ENCODE peak calls at places on chromosome 9, in ten cellular contexts. One of them, this sample, is unnamed.

GRCh38 chr9:70117835-70118319 is 74.2 kb downstream of the MAMDC2 start:
- DNase-seq in NCI-H1092: no peak
- DNase-seq in NCI-H1105 treated with DMSO at 0.1 percent for 48 hours: no peak
- DNase-seq in HuH-7.5: peak
- DNase-seq in T-helper 1 cell: no peak
- DNase-seq in GM19239: no peak
- DNase-seq in epithelial cell of prostate: no peak
- DNase-seq in mammary epithelial cell: peak
- DNase-seq in cerebellar nuclear complex: no peak
- DNase-seq in left ventricle myocardium inferior: no peak
- DNase-seq in this sample: no peak

GRCh38 chr9:15317836-15318235 is 10.8 kb upstream of the TTC39B start:
- DNase-seq in NCI-H1092: no peak
- DNase-seq in HuH-7.5: no peak
- DNase-seq in NCI-H1105 treated with DMSO at 0.1 percent for 48 hours: no peak
- DNase-seq in T-helper 1 cell: no peak
- DNase-seq in GM19239: no peak
- DNase-seq in mammary epithelial cell: no peak
- DNase-seq in epithelial cell of prostate: no peak
- DNase-seq in left ventricle myocardium inferior: no peak
- DNase-seq in cerebellar nuclear complex: no peak
- DNase-seq in this sample: no peak

GRCh38 chr9:124735121-124735520 is 36.0 kb downstream of the NR6A1 start:
- DNase-seq in NCI-H1092: no peak
- DNase-seq in T-helper 1 cell: no peak
- DNase-seq in HuH-7.5: no peak
- DNase-seq in epithelial cell of prostate: no peak
- DNase-seq in GM19239: no peak
- DNase-seq in mammary epithelial cell: peak
- DNase-seq in left ventricle myocardium inferior: no peak
- DNase-seq in cerebellar nuclear complex: no peak
- DNase-seq in NCI-H1105 treated with DMSO at 0.1 percent for 48 hours: no peak
- DNase-seq in this sample: no peak

GRCh38 chr9:34374905-34375552 is 1.7 kb downstream of the MYORG start:
- DNase-seq in epithelial cell of prostate: no peak
- DNase-seq in T-helper 1 cell: no peak
- DNase-seq in left ventricle myocardium inferior: no peak
- DNase-seq in NCI-H1105 treated with DMSO at 0.1 percent for 48 hours: no peak
- DNase-seq in NCI-H1092: no peak
- DNase-seq in mammary epithelial cell: peak
- DNase-seq in HuH-7.5: peak
- DNase-seq in cerebellar nuclear complex: no peak
- DNase-seq in GM19239: no peak
- DNase-seq in this sample: no peak

GRCh38 chr9:73081979-73082657 is 69.5 kb upstream of the ANXA1 start:
- DNase-seq in GM19239: peak
- DNase-seq in epithelial cell of prostate: no peak
- DNase-seq in NCI-H1105 treated with DMSO at 0.1 percent for 48 hours: peak
- DNase-seq in T-helper 1 cell: no peak
- DNase-seq in NCI-H1092: peak
- DNase-seq in left ventricle myocardium inferior: no peak
- DNase-seq in HuH-7.5: peak
- DNase-seq in cerebellar nuclear complex: no peak
- DNase-seq in mammary epithelial cell: peak
- DNase-seq in this sample: no peak

GRCh38 chr9:130137081-130137869 is 34.9 kb upstream of the NCS1 start:
- DNase-seq in GM19239: no peak
- DNase-seq in NCI-H1092: no peak
- DNase-seq in HuH-7.5: no peak
- DNase-seq in cerebellar nuclear complex: no peak
- DNase-seq in mammary epithelial cell: no peak
- DNase-seq in NCI-H1105 treated with DMSO at 0.1 percent for 48 hours: no peak
- DNase-seq in epithelial cell of prostate: no peak
- DNase-seq in T-helper 1 cell: no peak
- DNase-seq in left ventricle myocardium inferior: no peak
- DNase-seq in this sample: no peak

GRCh38 chr9:128429505-128430086 is 8.9 kb downstream of the CERCAM start:
- DNase-seq in NCI-H1105 treated with DMSO at 0.1 percent for 48 hours: no peak
- DNase-seq in cerebellar nuclear complex: peak
- DNase-seq in GM19239: no peak
- DNase-seq in left ventricle myocardium inferior: no peak
- DNase-seq in epithelial cell of prostate: no peak
- DNase-seq in mammary epithelial cell: no peak
- DNase-seq in HuH-7.5: no peak
- DNase-seq in NCI-H1092: no peak
- DNase-seq in T-helper 1 cell: no peak
- DNase-seq in this sample: no peak

GRCh38 chr9:136352682-136353081 is 10.9 kb downstream of the DNLZ start:
- DNase-seq in epithelial cell of prostate: no peak
- DNase-seq in left ventricle myocardium inferior: no peak
- DNase-seq in HuH-7.5: no peak
- DNase-seq in GM19239: no peak
- DNase-seq in T-helper 1 cell: no peak
- DNase-seq in cerebellar nuclear complex: no peak
- DNase-seq in NCI-H1105 treated with DMSO at 0.1 percent for 48 hours: no peak
- DNase-seq in mammary epithelial cell: no peak
- DNase-seq in NCI-H1092: no peak
- DNase-seq in this sample: no peak

GRCh38 chr9:2119490-2120046 is 104.4 kb downstream of the SMARCA2 start:
- DNase-seq in left ventricle myocardium inferior: no peak
- DNase-seq in T-helper 1 cell: no peak
- DNase-seq in HuH-7.5: no peak
- DNase-seq in GM19239: no peak
- DNase-seq in NCI-H1105 treated with DMSO at 0.1 percent for 48 hours: no peak
- DNase-seq in epithelial cell of prostate: no peak
- DNase-seq in NCI-H1092: no peak
- DNase-seq in mammary epithelial cell: no peak
- DNase-seq in cerebellar nuclear complex: no peak
- DNase-seq in this sample: no peak

GRCh38 chr9:111798786-111799185 is 4.0 kb upstream of the SHOC1 start:
- DNase-seq in left ventricle myocardium inferior: no peak
- DNase-seq in HuH-7.5: no peak
- DNase-seq in epithelial cell of prostate: no peak
- DNase-seq in cerebellar nuclear complex: no peak
- DNase-seq in mammary epithelial cell: peak
- DNase-seq in NCI-H1092: no peak
- DNase-seq in NCI-H1105 treated with DMSO at 0.1 percent for 48 hours: no peak
- DNase-seq in T-helper 1 cell: no peak
- DNase-seq in GM19239: no peak
- DNase-seq in this sample: no peak

GRCh38 chr9:89507626-89508025 is 9.7 kb upstream of the SEMA4D start:
- DNase-seq in GM19239: no peak
- DNase-seq in NCI-H1105 treated with DMSO at 0.1 percent for 48 hours: no peak
- DNase-seq in epithelial cell of prostate: no peak
- DNase-seq in mammary epithelial cell: no peak
- DNase-seq in cerebellar nuclear complex: no peak
- DNase-seq in NCI-H1092: no peak
- DNase-seq in left ventricle myocardium inferior: no peak
- DNase-seq in HuH-7.5: no peak
- DNase-seq in T-helper 1 cell: no peak
- DNase-seq in this sample: no peak

GRCh38 chr9:20537269-20537668 is 85.0 kb downstream of the MLLT3 start:
- DNase-seq in NCI-H1092: no peak
- DNase-seq in epithelial cell of prostate: no peak
- DNase-seq in T-helper 1 cell: no peak
- DNase-seq in mammary epithelial cell: no peak
- DNase-seq in cerebellar nuclear complex: no peak
- DNase-seq in HuH-7.5: no peak
- DNase-seq in NCI-H1105 treated with DMSO at 0.1 percent for 48 hours: no peak
- DNase-seq in left ventricle myocardium inferior: no peak
- DNase-seq in GM19239: no peak
- DNase-seq in this sample: no peak

GRCh38 chr9:5509573-5509972 is 758 bp upstream of the PDCD1LG2 start:
- DNase-seq in HuH-7.5: no peak
- DNase-seq in NCI-H1105 treated with DMSO at 0.1 percent for 48 hours: no peak
- DNase-seq in GM19239: no peak
- DNase-seq in epithelial cell of prostate: no peak
- DNase-seq in T-helper 1 cell: no peak
- DNase-seq in NCI-H1092: no peak
- DNase-seq in left ventricle myocardium inferior: no peak
- DNase-seq in mammary epithelial cell: peak
- DNase-seq in cerebellar nuclear complex: no peak
- DNase-seq in this sample: peak

GRCh38 chr9:89187541-89187940 is 8.9 kb upstream of the SHC3 start:
- DNase-seq in mammary epithelial cell: no peak
- DNase-seq in epithelial cell of prostate: no peak
- DNase-seq in HuH-7.5: no peak
- DNase-seq in left ventricle myocardium inferior: no peak
- DNase-seq in T-helper 1 cell: no peak
- DNase-seq in GM19239: no peak
- DNase-seq in NCI-H1105 treated with DMSO at 0.1 percent for 48 hours: no peak
- DNase-seq in cerebellar nuclear complex: no peak
- DNase-seq in NCI-H1092: no peak
- DNase-seq in this sample: no peak

GRCh38 chr9:87748895-87749294 is 23.0 kb downstream of the CTSL start:
- DNase-seq in GM19239: no peak
- DNase-seq in NCI-H1105 treated with DMSO at 0.1 percent for 48 hours: no peak
- DNase-seq in NCI-H1092: no peak
- DNase-seq in cerebellar nuclear complex: no peak
- DNase-seq in HuH-7.5: no peak
- DNase-seq in left ventricle myocardium inferior: no peak
- DNase-seq in T-helper 1 cell: no peak
- DNase-seq in epithelial cell of prostate: no peak
- DNase-seq in mammary epithelial cell: no peak
- DNase-seq in this sample: no peak

GRCh38 chr9:109498195-109499060 is at the start of gene PTPN3:
- DNase-seq in NCI-H1105 treated with DMSO at 0.1 percent for 48 hours: peak
- DNase-seq in GM19239: no peak
- DNase-seq in epithelial cell of prostate: no peak
- DNase-seq in mammary epithelial cell: peak
- DNase-seq in left ventricle myocardium inferior: no peak
- DNase-seq in cerebellar nuclear complex: no peak
- DNase-seq in T-helper 1 cell: no peak
- DNase-seq in NCI-H1092: no peak
- DNase-seq in HuH-7.5: peak
- DNase-seq in this sample: no peak

GRCh38 chr9:99023831-99024230 is 80.1 kb downstream of the COL15A1 start:
- DNase-seq in left ventricle myocardium inferior: peak
- DNase-seq in epithelial cell of prostate: no peak
- DNase-seq in mammary epithelial cell: no peak
- DNase-seq in HuH-7.5: no peak
- DNase-seq in NCI-H1092: peak
- DNase-seq in cerebellar nuclear complex: no peak
- DNase-seq in T-helper 1 cell: no peak
- DNase-seq in GM19239: no peak
- DNase-seq in NCI-H1105 treated with DMSO at 0.1 percent for 48 hours: peak
- DNase-seq in this sample: no peak

GRCh38 chr9:117546894-117547293 is 132.0 kb upstream of the ASTN2 start:
- DNase-seq in NCI-H1092: no peak
- DNase-seq in left ventricle myocardium inferior: no peak
- DNase-seq in mammary epithelial cell: peak
- DNase-seq in epithelial cell of prostate: no peak
- DNase-seq in HuH-7.5: no peak
- DNase-seq in GM19239: peak
- DNase-seq in cerebellar nuclear complex: no peak
- DNase-seq in NCI-H1105 treated with DMSO at 0.1 percent for 48 hours: no peak
- DNase-seq in T-helper 1 cell: no peak
- DNase-seq in this sample: no peak

GRCh38 chr9:126148523-126148870 is 178.1 kb upstream of the MVB12B start:
- DNase-seq in HuH-7.5: no peak
- DNase-seq in left ventricle myocardium inferior: no peak
- DNase-seq in T-helper 1 cell: no peak
- DNase-seq in epithelial cell of prostate: no peak
- DNase-seq in NCI-H1092: no peak
- DNase-seq in NCI-H1105 treated with DMSO at 0.1 percent for 48 hours: no peak
- DNase-seq in GM19239: no peak
- DNase-seq in cerebellar nuclear complex: no peak
- DNase-seq in mammary epithelial cell: no peak
- DNase-seq in this sample: no peak

GRCh38 chr9:95773061-95773433 is 102.4 kb upstream of the ERCC6L2 start:
- DNase-seq in T-helper 1 cell: no peak
- DNase-seq in epithelial cell of prostate: no peak
- DNase-seq in left ventricle myocardium inferior: no peak
- DNase-seq in HuH-7.5: no peak
- DNase-seq in NCI-H1092: no peak
- DNase-seq in GM19239: no peak
- DNase-seq in mammary epithelial cell: no peak
- DNase-seq in cerebellar nuclear complex: no peak
- DNase-seq in NCI-H1105 treated with DMSO at 0.1 percent for 48 hours: no peak
- DNase-seq in this sample: no peak

GRCh38 chr9:109968332-109968657 is 188.3 kb downstream of the PALM2AKAP2 start:
- DNase-seq in NCI-H1105 treated with DMSO at 0.1 percent for 48 hours: no peak
- DNase-seq in HuH-7.5: no peak
- DNase-seq in left ventricle myocardium inferior: no peak
- DNase-seq in epithelial cell of prostate: no peak
- DNase-seq in mammary epithelial cell: no peak
- DNase-seq in T-helper 1 cell: no peak
- DNase-seq in GM19239: no peak
- DNase-seq in NCI-H1092: no peak
- DNase-seq in cerebellar nuclear complex: no peak
- DNase-seq in this sample: no peak

GRCh38 chr9:68706579-68707201 is 1.6 kb downstream of the PIP5K1B start:
- DNase-seq in epithelial cell of prostate: no peak
- DNase-seq in mammary epithelial cell: no peak
- DNase-seq in NCI-H1092: no peak
- DNase-seq in left ventricle myocardium inferior: no peak
- DNase-seq in GM19239: peak
- DNase-seq in cerebellar nuclear complex: peak
- DNase-seq in T-helper 1 cell: no peak
- DNase-seq in HuH-7.5: no peak
- DNase-seq in NCI-H1105 treated with DMSO at 0.1 percent for 48 hours: no peak
- DNase-seq in this sample: no peak

This sample was measured in keratinocyte.